ENCODE peak calls at places on chromosome 13, in six cellular contexts. I is A549, O is endothelial cell of umbilical vein, A is HCT116, C is HepG2, V is WTC11. F is an unnamed sample.

GRCh38 chr13:22915442-22916082 is 265.2 kb upstream of the SGCG start:
- DNase-seq in I (peak), O (peak), A (peak), C (no peak), V (peak), F (no peak)

GRCh38 chr13:110359840-110360301 is 52.8 kb downstream of the COL4A2 start:
- DNase-seq in I (no peak), O (no peak), A (no peak), C (no peak), V (no peak), F (no peak)

GRCh38 chr13:91747164-91747563 is 348.7 kb downstream of the GPC5 start:
- DNase-seq in I (no peak), O (no peak), A (no peak), C (peak), V (no peak), F (no peak)

GRCh38 chr13:92224052-92224821 is 825.8 kb downstream of the GPC5 start:
- DNase-seq in I (no peak), O (no peak), A (no peak), C (no peak), V (no peak), F (peak)

GRCh38 chr13:54206601-54207000 is 1178.0 kb downstream of the OLFM4 start:
- DNase-seq in I (no peak), O (no peak), A (no peak), C (no peak), V (no peak), F (no peak)

GRCh38 chr13:52034616-52035226 is 10.2 kb downstream of the UTP14C start:
- DNase-seq in I (no peak), O (peak), A (no peak), C (no peak), V (no peak), F (no peak)

GRCh38 chr13:97934590-97934989 is 18.9 kb upstream of the IPO5 start:
- DNase-seq in I (no peak), O (peak), A (no peak), C (no peak), V (no peak), F (no peak)

GRCh38 chr13:93270769-93271753 is 44.5 kb downstream of the GPC6 start:
- DNase-seq in I (peak), O (no peak), A (no peak), C (peak), V (no peak), F (no peak)

GRCh38 chr13:30355405-30355741 is 48.0 kb upstream of the KATNAL1 start:
- DNase-seq in I (no peak), O (peak), A (no peak), C (peak), V (peak), F (peak)

GRCh38 chr13:99909836-99910619 is 61.5 kb downstream of the ZIC5 start:
- DNase-seq in I (no peak), O (no peak), A (no peak), C (no peak), V (no peak), F (no peak)

GRCh38 chr13:113860051-113860471 is 3.8 kb downstream of the GAS6 start:
- DNase-seq in I (no peak), O (no peak), A (no peak), C (peak), V (peak), F (no peak)

GRCh38 chr13:113211774-113212173 is 2.4 kb downstream of the CUL4A start:
- DNase-seq in I (peak), O (no peak), A (no peak), C (peak), V (peak), F (peak)

GRCh38 chr13:39362652-39363390 is 240.2 kb downstream of the LHFPL6 start:
- DNase-seq in I (no peak), O (no peak), A (no peak), C (no peak), V (no peak), F (no peak)

GRCh38 chr13:32314968-32315254 is 252 bp downstream of the ZAR1L start:
- DNase-seq in I (peak), O (no peak), A (peak), C (peak), V (no peak), F (no peak)

GRCh38 chr13:112464720-112465119 is 88.6 kb downstream of the SPACA7 start:
- DNase-seq in I (no peak), O (no peak), A (no peak), C (no peak), V (no peak), F (no peak)

GRCh38 chr13:49086711-49087110 is 111.0 kb downstream of the FNDC3A start:
- DNase-seq in I (no peak), O (peak), A (peak), C (no peak), V (no peak), F (no peak)

GRCh38 chr13:38897521-38897920 is 93.1 kb downstream of the STOML3 start:
- DNase-seq in I (no peak), O (no peak), A (no peak), C (no peak), V (no peak), F (no peak)

GRCh38 chr13:101691326-101691725 is 238.9 kb downstream of the ITGBL1 start:
- DNase-seq in I (no peak), O (no peak), A (no peak), C (no peak), V (no peak), F (no peak)

GRCh38 chr13:43363156-43363918 is 340.0 kb downstream of the DNAJC15 start:
- DNase-seq in I (no peak), O (peak), A (no peak), C (no peak), V (no peak), F (no peak)

GRCh38 chr13:25862156-25862555 is 189.7 kb downstream of the SHISA2 start:
- DNase-seq in I (no peak), O (no peak), A (no peak), C (no peak), V (no peak), F (no peak)

GRCh38 chr13:100673831-100674362 is 698 bp downstream of the TMTC4 start:
- DNase-seq in I (peak), O (peak), A (peak), C (peak), V (no peak), F (peak)

GRCh38 chr13:98619556-98619955 is 42.6 kb upstream of the STK24 start:
- DNase-seq in I (no peak), O (no peak), A (no peak), C (no peak), V (no peak), F (no peak)

GRCh38 chr13:32019612-32020233 is 11.9 kb upstream of the FRY start:
- DNase-seq in I (peak), O (peak), A (peak), C (peak), V (peak), F (peak)

GRCh38 chr13:71067164-71067815 is 799.7 kb downstream of the DACH1 start:
- DNase-seq in I (peak), O (peak), A (no peak), C (peak), V (no peak), F (no peak)
- TF ChIP-seq CTCF in I (no peak), O (no peak), A (no peak), C (no peak), V (no peak), F (no peak)

GRCh38 chr13:35164324-35164932 is 222.4 kb downstream of the NBEA start:
- DNase-seq in I (peak), O (peak), A (peak), C (peak), V (no peak), F (peak)
- TF ChIP-seq MAX in I (no peak), O (no peak), A (no peak), C (no peak), V (no peak), F (no peak)

DNA sequence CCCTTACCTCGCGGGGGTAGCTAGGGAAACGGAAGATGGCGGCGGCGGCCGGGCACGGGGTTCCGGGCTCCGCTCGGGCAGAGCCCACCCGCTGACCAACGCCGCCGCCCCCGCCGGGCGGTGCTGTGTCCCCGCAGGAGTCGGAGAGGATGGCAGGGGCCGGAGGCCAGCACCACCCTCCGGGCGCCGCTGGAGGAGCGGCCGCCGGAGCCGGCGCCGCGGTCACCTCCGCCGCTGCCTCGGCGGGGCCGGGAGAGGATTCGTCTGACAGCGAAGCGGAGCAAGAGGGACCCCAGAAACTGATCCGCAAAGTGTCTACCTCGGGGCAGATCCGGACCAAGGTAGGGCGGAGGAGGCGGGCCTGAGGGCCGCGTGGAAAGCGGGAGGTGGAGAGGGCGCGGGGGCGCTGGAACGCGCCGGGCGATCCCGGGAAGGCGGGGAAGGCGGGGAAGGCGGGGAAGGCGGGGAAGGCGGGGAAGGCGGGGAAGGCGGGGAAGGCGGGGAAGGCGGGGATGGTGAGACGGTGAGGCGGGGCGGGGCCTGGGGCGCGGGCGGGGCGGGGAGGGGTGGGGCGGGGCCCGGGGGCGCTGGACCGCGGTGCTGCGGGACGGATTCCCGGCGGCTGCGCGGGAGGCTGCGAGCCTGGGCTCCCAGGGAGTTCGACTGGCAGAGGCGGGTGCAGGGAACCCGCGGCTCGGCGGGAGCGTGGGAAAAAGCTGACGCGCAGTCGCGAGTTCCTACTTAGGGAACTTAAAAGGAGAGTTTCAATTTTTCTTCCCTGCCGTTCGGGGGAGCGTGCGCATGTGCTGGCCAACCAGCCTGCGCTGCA is at the start of gene DGKH:
- DNase-seq in I (peak), O (peak), A (peak), C (no peak), V (peak), F (peak)
- TF ChIP-seq CTCF in I (peak), O (no peak), A (no peak), C (peak), V (no peak), F (no peak)

GRCh38 chr13:78524936-78525335 is 78.4 kb downstream of the POU4F1 start:
- DNase-seq in I (no peak), O (no peak), A (no peak), C (no peak), V (no peak), F (no peak)
- TF ChIP-seq MAX in I (no peak), O (no peak), A (no peak), C (no peak), V (no peak), F (no peak)

F was measured in NB4.